ENCODE peak calls at places on chromosomes 2 and 18, in four cellular contexts. One of them, this sample, is unnamed.

GRCh38 chr18:13638684-13639083 is 87.7 kb downstream of the FAM210A start:
- DNase-seq in BJ: no peak
- DNase-seq in WERI-Rb-1: no peak
- DNase-seq in AG09309: no peak
- DNase-seq in this sample: no peak

GRCh38 chr2:1749750-1750149 is 5.4 kb upstream of the PXDN start:
- DNase-seq in BJ: no peak
- DNase-seq in WERI-Rb-1: peak
- DNase-seq in AG09309: no peak
- DNase-seq in this sample: no peak

GRCh38 chr2:128322651-128323491 is 4.2 kb upstream of the HS6ST1 start:
- DNase-seq in BJ: no peak
- DNase-seq in WERI-Rb-1: no peak
- DNase-seq in AG09309: no peak
- DNase-seq in this sample: no peak

GRCh38 chr2:37664190-37664751 is 7.2 kb downstream of the CDC42EP3 start:
- DNase-seq in BJ: no peak
- DNase-seq in WERI-Rb-1: no peak
- DNase-seq in AG09309: no peak
- DNase-seq in this sample: no peak

GRCh38 chr2:127747621-127748020 is 46.3 kb downstream of the SFT2D3 start:
- DNase-seq in BJ: no peak
- DNase-seq in WERI-Rb-1: no peak
- DNase-seq in AG09309: no peak
- DNase-seq in this sample: no peak

GRCh38 chr18:26545737-26546136 is 2.6 kb downstream of the KCTD1 start:
- DNase-seq in BJ: no peak
- DNase-seq in WERI-Rb-1: no peak
- DNase-seq in AG09309: no peak
- DNase-seq in this sample: no peak

GRCh38 chr2:55119711-55120487 is 69.6 kb upstream of the RTN4 start:
- DNase-seq in BJ: no peak
- DNase-seq in WERI-Rb-1: peak
- DNase-seq in AG09309: no peak
- DNase-seq in this sample: no peak

GRCh38 chr18:39909706-39910105 is 2045.3 kb upstream of the PIK3C3 start:
- DNase-seq in BJ: no peak
- DNase-seq in WERI-Rb-1: no peak
- DNase-seq in AG09309: no peak
- DNase-seq in this sample: no peak

GRCh38 chr2:119760237-119760807 is 600 bp downstream of the PTPN4 start:
- DNase-seq in BJ: no peak
- DNase-seq in WERI-Rb-1: no peak
- DNase-seq in AG09309: no peak
- DNase-seq in this sample: no peak

GRCh38 chr2:69798909-69799526 is 30.4 kb upstream of the GMCL1 start:
- DNase-seq in BJ: no peak
- DNase-seq in WERI-Rb-1: no peak
- DNase-seq in AG09309: no peak
- DNase-seq in this sample: peak

DNA sequence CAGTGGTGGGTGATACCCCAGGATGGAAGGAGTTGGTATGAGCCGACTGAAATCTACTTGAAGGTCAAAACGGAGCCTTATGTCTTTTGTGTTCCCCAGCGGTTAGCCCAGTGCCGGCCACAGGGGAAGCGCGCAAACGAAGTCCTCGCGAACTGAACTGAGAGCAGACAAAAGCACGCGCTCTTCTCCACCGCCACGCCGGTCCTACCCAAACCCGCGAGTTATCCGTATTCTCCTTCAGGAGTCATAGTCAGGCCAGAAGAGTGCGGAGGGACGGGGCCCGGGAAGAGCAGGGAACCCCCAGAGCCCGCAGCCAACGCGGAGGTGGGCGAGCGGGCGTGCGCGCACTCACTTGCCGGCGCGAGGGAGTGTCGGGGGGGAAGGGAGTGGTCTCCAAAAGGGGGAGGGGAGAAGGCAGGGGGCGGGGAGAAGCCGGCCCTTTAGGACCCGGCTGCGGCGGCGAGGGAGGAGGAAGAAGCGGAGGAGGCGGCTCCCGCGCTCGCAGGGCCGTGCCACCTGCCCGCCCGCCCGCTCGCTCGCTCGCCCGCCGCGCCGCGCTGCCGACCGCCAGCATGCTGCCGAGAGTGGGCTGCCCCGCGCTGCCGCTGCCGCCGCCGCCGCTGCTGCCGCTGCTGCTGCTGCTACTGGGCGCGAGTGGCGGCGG is at the start of gene IGFBP2:
- DNase-seq in BJ: no peak
- DNase-seq in WERI-Rb-1: peak
- DNase-seq in AG09309: no peak
- DNase-seq in this sample: peak
- TF ChIP-seq CTCF in BJ: no peak
- TF ChIP-seq CTCF in WERI-Rb-1: no peak
- TF ChIP-seq CTCF in AG09309: no peak
- TF ChIP-seq CTCF in this sample: no peak

GRCh38 chr2:168694173-168694572 is 108.3 kb upstream of the NOSTRIN start:
- DNase-seq in BJ: no peak
- DNase-seq in WERI-Rb-1: no peak
- DNase-seq in AG09309: no peak
- DNase-seq in this sample: no peak
- TF ChIP-seq CTCF in BJ: no peak
- TF ChIP-seq CTCF in WERI-Rb-1: no peak
- TF ChIP-seq CTCF in AG09309: no peak
- TF ChIP-seq CTCF in this sample: no peak

GRCh38 chr2:164504253-164504652 is 117.0 kb downstream of the GRB14 start:
- DNase-seq in BJ: no peak
- DNase-seq in WERI-Rb-1: peak
- DNase-seq in AG09309: no peak
- DNase-seq in this sample: peak
- TF ChIP-seq CTCF in BJ: peak
- TF ChIP-seq CTCF in WERI-Rb-1: peak
- TF ChIP-seq CTCF in AG09309: peak
- TF ChIP-seq CTCF in this sample: peak

GRCh38 chr18:11052800-11053199 is 96.6 kb downstream of the PIEZO2 start:
- DNase-seq in BJ: no peak
- DNase-seq in WERI-Rb-1: no peak
- DNase-seq in AG09309: no peak
- DNase-seq in this sample: no peak
- TF ChIP-seq CTCF in BJ: no peak
- TF ChIP-seq CTCF in WERI-Rb-1: no peak
- TF ChIP-seq CTCF in AG09309: no peak
- TF ChIP-seq CTCF in this sample: no peak

DNA sequence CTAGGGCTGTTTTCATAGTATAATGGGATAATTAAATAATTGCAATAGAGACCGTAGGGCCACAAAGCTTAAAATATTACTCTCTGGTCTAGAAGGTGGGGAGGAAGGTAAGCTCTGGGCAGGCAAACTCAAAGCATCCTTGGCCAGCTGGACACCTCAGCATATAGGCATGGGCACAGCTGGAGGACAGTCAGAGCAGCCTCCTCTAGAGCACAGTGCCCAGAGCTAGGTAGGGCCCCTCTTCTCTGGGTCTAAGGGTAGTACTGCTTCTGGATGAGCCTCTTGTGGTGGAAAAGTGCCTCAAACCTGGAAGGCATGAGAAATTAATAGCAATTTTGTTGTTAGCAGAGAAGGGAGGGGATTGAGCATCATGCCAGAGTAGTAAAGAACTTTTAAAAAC is 291.3 kb upstream of the FBXO11 start:
- DNase-seq in BJ: no peak
- DNase-seq in WERI-Rb-1: no peak
- DNase-seq in AG09309: no peak
- DNase-seq in this sample: no peak
- TF ChIP-seq CTCF in BJ: no peak
- TF ChIP-seq CTCF in WERI-Rb-1: no peak
- TF ChIP-seq CTCF in AG09309: no peak
- TF ChIP-seq CTCF in this sample: no peak

This sample was measured in nephron progenitor cell.